ENCODE peak calls at places on chromosome 13, in seven cellular contexts. L is suprapubic skin, M is astrocyte of the spinal cord, Y is left lung, C is ascending aorta, D is body of pancreas, W is psoas muscle. Q is an unnamed sample.

GRCh38 chr13:94342436-94343242 is 136.8 kb downstream of the DCT start:
- DNase-seq in C (no peak), M (no peak), L (no peak), Y (no peak), W (no peak), D (no peak), Q (no peak)

GRCh38 chr13:76991432-76991795 is 467 bp upstream of the CLN5 start:
- DNase-seq in W (peak), Y (peak), C (peak), L (peak), D (peak), M (no peak), Q (peak)

GRCh38 chr13:109626386-109627171 is 159.8 kb downstream of the IRS2 start:
- DNase-seq in L (no peak), D (no peak), M (no peak), W (no peak), Y (no peak), C (no peak), Q (no peak)

GRCh38 chr13:88376762-88377388 is 705.7 kb downstream of the SLITRK5 start:
- DNase-seq in W (no peak), C (no peak), M (no peak), D (no peak), Y (no peak), L (no peak), Q (peak)

GRCh38 chr13:51817717-51818116 is 13.8 kb upstream of the DHRS12 start:
- DNase-seq in C (no peak), W (no peak), D (no peak), L (no peak), Y (no peak), M (no peak), Q (no peak)

GRCh38 chr13:109243311-109243951 is 543.0 kb downstream of the IRS2 start:
- DNase-seq in M (peak), C (no peak), W (no peak), D (no peak), L (no peak), Y (no peak), Q (peak)

GRCh38 chr13:49733181-49733951 is 42.1 kb upstream of the EBPL start:
- DNase-seq in C (no peak), L (no peak), D (peak), W (no peak), Y (peak), M (no peak), Q (peak)

GRCh38 chr13:50080158-50080855 is 65.1 kb downstream of the KCNRG start:
- DNase-seq in Y (no peak), M (peak), D (peak), W (no peak), C (no peak), L (no peak), Q (peak)

GRCh38 chr13:102907016-102907756 is 61.4 kb downstream of the ERCC5 start:
- DNase-seq in M (no peak), W (no peak), Y (no peak), C (no peak), L (no peak), D (no peak), Q (no peak)

GRCh38 chr13:87129602-87130300 is 541.4 kb upstream of the SLITRK5 start:
- DNase-seq in D (no peak), L (no peak), M (peak), W (no peak), C (no peak), Y (no peak), Q (peak)

GRCh38 chr13:51797664-51798488 is 6.1 kb downstream of the DHRS12 start:
- DNase-seq in D (peak), C (no peak), L (peak), M (peak), Y (no peak), W (no peak), Q (peak)

GRCh38 chr13:51879133-51879532 is 17.4 kb downstream of the CCDC70 start:
- DNase-seq in C (no peak), Y (no peak), W (no peak), L (no peak), D (no peak), M (no peak), Q (no peak)

GRCh38 chr13:84567848-84568247 is 685.6 kb upstream of the SLITRK1 start:
- DNase-seq in M (no peak), D (no peak), L (no peak), C (no peak), W (no peak), Y (no peak), Q (no peak)

GRCh38 chr13:44393391-44393790 is 19.8 kb downstream of the SERP2 start:
- DNase-seq in C (no peak), M (peak), D (peak), L (peak), Y (no peak), W (no peak), Q (no peak)

GRCh38 chr13:41652735-41653361 is 195.5 kb downstream of the RGCC start:
- DNase-seq in C (no peak), D (peak), L (no peak), W (no peak), Y (no peak), M (peak), Q (peak)

GRCh38 chr13:87674143-87674772 is 3.1 kb downstream of the SLITRK5 start:
- DNase-seq in M (peak), C (no peak), D (no peak), L (no peak), W (no peak), Y (no peak), Q (no peak)

GRCh38 chr13:44350775-44351504 is 22.7 kb upstream of the SERP2 start:
- DNase-seq in L (no peak), W (no peak), C (no peak), Y (no peak), M (no peak), D (no peak), Q (peak)

GRCh38 chr13:94610475-94610874 is 8.8 kb downstream of the GPR180 start:
- DNase-seq in W (no peak), M (no peak), L (no peak), C (no peak), D (no peak), Y (no peak), Q (no peak)

GRCh38 chr13:82358284-82358683 is 1524.0 kb downstream of the SLITRK1 start:
- DNase-seq in Y (no peak), W (no peak), C (no peak), L (no peak), D (no peak), M (no peak), Q (peak)

GRCh38 chr13:42110410-42111155 is 62.1 kb downstream of the DGKH start:
- DNase-seq in Y (no peak), W (no peak), M (peak), C (no peak), L (no peak), D (no peak), Q (peak)

GRCh38 chr13:80116107-80116506 is 224.8 kb downstream of the SPRY2 start:
- DNase-seq in L (no peak), Y (no peak), D (no peak), C (no peak), W (no peak), M (peak), Q (peak)

GRCh38 chr13:91609353-91609752 is 210.9 kb downstream of the GPC5 start:
- DNase-seq in D (no peak), C (no peak), Y (no peak), M (peak), L (no peak), W (no peak), Q (no peak)

GRCh38 chr13:109479991-109480696 is 306.2 kb downstream of the IRS2 start:
- DNase-seq in D (no peak), Y (no peak), W (no peak), M (no peak), L (no peak), C (no peak), Q (peak)

GRCh38 chr13:36528105-36528504 is 95.8 kb downstream of the CCNA1 start:
- DNase-seq in Y (no peak), W (no peak), M (no peak), L (no peak), D (no peak), C (no peak), Q (no peak)

GRCh38 chr13:90701264-90701663 is 646.2 kb upstream of the MIR17HG start:
- DNase-seq in W (no peak), D (no peak), Y (no peak), M (no peak), L (no peak), C (no peak), Q (no peak)

GRCh38 chr13:30019648-30020626 is 169.5 kb upstream of the UBL3 start:
- DNase-seq in L (no peak), D (no peak), Y (no peak), W (no peak), C (no peak), M (no peak), Q (no peak)

GRCh38 chr13:112825071-112825470 is 135.2 kb downstream of the ATP11A start:
- DNase-seq in L (no peak), Y (no peak), D (no peak), M (no peak), W (no peak), C (no peak), Q (no peak)

GRCh38 chr13:83905641-83906040 is 23.4 kb upstream of the SLITRK1 start:
- DNase-seq in W (no peak), L (no peak), C (no peak), D (no peak), Y (no peak), M (no peak), Q (no peak)

GRCh38 chr13:77184455-77184854 is 142.4 kb downstream of the MYCBP2 start:
- DNase-seq in D (no peak), M (no peak), W (no peak), Y (no peak), C (no peak), L (no peak), Q (peak)

GRCh38 chr13:92804926-92805325 is 421.7 kb upstream of the GPC6 start:
- DNase-seq in D (no peak), W (no peak), C (no peak), Y (no peak), M (no peak), L (no peak), Q (no peak)

GRCh38 chr13:92807343-92807742 is 419.3 kb upstream of the GPC6 start:
- DNase-seq in C (no peak), D (no peak), Y (no peak), M (peak), W (no peak), L (no peak), Q (no peak)

GRCh38 chr13:92808007-92808406 is 418.6 kb upstream of the GPC6 start:
- DNase-seq in M (no peak), C (no peak), W (no peak), L (no peak), Y (no peak), D (no peak), Q (no peak)

GRCh38 chr13:92805766-92806165 is 420.8 kb upstream of the GPC6 start:
- DNase-seq in W (no peak), C (no peak), Y (no peak), L (no peak), D (no peak), M (no peak), Q (no peak)

GRCh38 chr13:92806215-92806614 is 420.4 kb upstream of the GPC6 start:
- DNase-seq in D (peak), L (no peak), M (peak), Y (no peak), W (no peak), C (no peak), Q (peak)
- H3K4me3 ChIP-seq in D (no peak), L (peak), M (no peak), Y (peak), W (peak), C (peak), Q (peak)

DNA sequence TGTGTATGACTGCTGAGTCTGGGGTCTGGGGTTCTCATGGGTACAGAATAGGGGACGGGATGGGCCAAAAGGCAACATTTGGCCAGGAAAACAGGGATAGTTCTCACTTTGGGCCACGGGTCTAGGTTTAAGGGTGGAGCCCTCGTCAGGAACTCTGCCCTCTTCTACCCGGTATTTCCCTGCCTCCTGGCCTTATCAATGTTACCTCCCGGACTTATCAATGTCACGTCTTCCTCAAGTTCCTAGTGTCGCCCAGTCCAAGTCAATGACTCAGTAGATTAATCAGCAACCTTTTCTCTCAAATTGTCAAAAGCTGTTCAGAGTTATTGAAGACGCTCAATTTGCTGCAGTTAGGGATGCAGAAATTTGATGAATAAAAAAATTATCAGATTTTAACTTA is 234.8 kb downstream of the B3GLCT start:
- DNase-seq in W (no peak), L (no peak), D (no peak), Y (no peak), M (no peak), C (no peak), Q (no peak)
- TF ChIP-seq CTCF in W (no peak), L (no peak), D (no peak), Y (no peak), M (no peak), C (no peak), Q (no peak)

DNA sequence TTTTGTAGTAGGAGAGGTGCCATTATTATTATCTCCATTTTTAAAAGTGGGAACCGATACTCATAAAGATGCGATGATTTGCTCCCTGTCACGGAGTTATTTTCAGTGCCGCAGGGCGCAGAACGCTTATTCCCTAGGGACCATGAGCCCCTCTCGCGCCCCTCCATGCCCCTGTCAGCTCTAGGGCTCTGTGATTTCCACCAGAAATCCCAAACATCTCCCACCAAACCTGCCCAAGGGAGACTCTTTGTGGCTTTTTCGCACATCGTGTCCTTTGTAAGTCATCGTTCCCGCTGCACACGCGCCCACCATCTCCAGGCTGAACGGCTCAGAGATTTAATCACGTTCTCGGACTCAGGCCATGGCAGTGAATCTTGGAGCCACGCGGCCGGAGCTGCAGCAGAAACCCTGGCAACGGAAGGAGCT is 105.1 kb downstream of the DNAJC15 start:
- DNase-seq in M (no peak), W (peak), Y (no peak), D (no peak), L (no peak), C (no peak), Q (no peak)
- H3K4me3 ChIP-seq in M (no peak), W (peak), Y (no peak), D (no peak), L (no peak), C (no peak), Q (no peak)

DNA sequence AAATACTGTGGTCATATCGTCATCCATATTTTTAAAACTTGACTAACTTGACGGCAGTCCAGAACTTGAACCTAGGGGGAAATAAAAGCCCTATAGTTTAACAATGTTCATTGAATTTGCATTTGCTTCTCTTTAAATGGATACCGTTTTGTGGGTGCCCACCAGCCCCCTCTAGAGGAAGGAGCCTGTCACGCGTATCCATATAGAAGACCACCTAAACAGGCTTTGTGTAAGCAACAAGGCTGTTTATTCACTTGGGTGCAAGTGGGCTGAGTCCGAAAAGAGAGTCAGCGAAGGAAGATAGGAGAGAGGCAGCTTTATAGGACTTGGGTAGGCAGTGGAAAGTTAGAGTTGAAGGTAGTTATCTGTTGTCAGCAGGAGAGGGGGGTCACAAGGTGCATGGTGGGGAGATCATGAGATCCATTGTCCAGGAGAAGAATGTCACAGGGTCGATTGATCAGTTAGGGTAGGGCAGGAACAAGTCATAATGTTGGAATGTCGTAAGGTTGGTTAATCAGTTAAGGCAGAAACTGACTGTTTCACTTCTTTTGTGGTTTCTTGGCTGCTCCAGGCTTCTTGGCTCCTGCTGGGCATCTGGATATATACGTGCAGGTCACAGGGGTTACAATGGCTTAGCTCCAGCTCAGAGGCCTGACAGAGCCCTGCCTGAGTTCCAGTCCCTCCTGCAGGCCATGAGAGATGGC is 42.5 kb upstream of the ANKRD10 start:
- DNase-seq in Y (no peak), C (no peak), W (no peak), M (peak), L (no peak), D (no peak), Q (no peak)
- TF ChIP-seq CTCF in Y (no peak), C (no peak), W (no peak), M (peak), L (no peak), D (no peak), Q (peak)

DNA sequence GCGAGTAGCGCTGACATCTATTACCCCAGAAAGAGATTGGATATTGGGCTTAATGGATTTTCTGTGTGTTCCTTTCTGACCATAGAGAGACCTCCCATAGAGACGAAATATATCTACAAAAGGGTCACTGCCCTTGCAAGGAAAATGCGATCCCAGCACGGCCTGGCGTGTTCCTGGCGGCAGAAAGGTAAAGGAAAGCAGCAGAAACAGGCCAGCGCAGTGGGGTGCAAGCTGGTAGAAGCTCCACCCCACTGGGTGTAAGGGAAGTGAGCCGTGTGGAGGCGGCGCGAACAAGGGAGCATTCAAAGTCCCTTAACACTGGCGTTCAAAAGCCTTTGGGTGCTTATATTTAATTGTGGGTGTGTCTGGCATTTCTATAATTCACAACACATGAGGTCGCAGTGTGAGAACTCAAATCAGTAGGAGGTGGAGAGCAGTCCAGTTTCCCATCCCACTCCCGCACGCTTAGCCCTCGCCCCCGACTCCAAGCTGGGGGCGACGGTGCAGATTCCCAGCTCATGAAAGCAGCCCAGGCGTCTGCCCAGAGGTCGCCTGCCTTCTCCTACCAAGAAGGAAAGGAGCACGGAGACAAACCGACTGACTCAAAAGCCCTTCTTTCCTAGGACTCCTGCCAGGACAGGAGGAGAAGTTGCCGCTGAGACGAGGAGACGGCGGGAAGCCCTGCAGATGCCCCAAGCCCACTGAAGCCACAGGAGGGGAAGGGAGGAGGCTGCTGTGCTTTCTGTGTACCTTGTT is 478.4 kb downstream of the FOXO1 start:
- DNase-seq in M (peak), C (no peak), D (no peak), W (no peak), Y (no peak), L (no peak), Q (no peak)
- H3K4me3 ChIP-seq in M (no peak), C (no peak), D (no peak), W (no peak), Y (no peak), L (no peak), Q (no peak)

GRCh38 chr13:72970301-72970880 is 88.4 kb upstream of the KLF5 start:
- DNase-seq in C (no peak), D (no peak), W (no peak), L (no peak), Y (no peak), M (no peak), Q (peak)
- TF ChIP-seq CTCF in C (no peak), D (no peak), W (no peak), L (no peak), Y (no peak), M (no peak), Q (no peak)

GRCh38 chr13:114145256-114145655 is 12.8 kb upstream of the RASA3 start:
- DNase-seq in M (no peak), Y (no peak), D (no peak), L (peak), W (peak), C (no peak), Q (no peak)
- H3K4me3 ChIP-seq in M (no peak), Y (no peak), D (no peak), L (no peak), W (no peak), C (no peak), Q (no peak)

GRCh38 chr13:27283906-27284523 is 13.4 kb downstream of the RASL11A start:
- DNase-seq in Y (no peak), L (no peak), W (no peak), M (no peak), D (peak), C (no peak), Q (no peak)
- TF ChIP-seq CTCF in Y (no peak), L (no peak), W (peak), M (peak), D (peak), C (peak), Q (peak)

GRCh38 chr13:24230428-24231072 is 70.0 kb downstream of the SPATA13 start:
- DNase-seq in Y (no peak), W (no peak), M (no peak), D (no peak), L (no peak), C (no peak), Q (no peak)

GRCh38 chr13:24234200-24234915 is 73.8 kb downstream of the SPATA13 start:
- DNase-seq in W (no peak), Y (no peak), D (no peak), C (no peak), M (no peak), L (no peak), Q (no peak)

GRCh38 chr13:24232474-24232873 is 72.0 kb downstream of the SPATA13 start:
- DNase-seq in Y (no peak), C (no peak), M (no peak), W (no peak), D (no peak), L (no peak), Q (no peak)

GRCh38 chr13:24232037-24232436 is 71.5 kb downstream of the SPATA13 start:
- DNase-seq in L (no peak), M (no peak), W (no peak), D (no peak), Y (no peak), C (no peak), Q (no peak)

DNA sequence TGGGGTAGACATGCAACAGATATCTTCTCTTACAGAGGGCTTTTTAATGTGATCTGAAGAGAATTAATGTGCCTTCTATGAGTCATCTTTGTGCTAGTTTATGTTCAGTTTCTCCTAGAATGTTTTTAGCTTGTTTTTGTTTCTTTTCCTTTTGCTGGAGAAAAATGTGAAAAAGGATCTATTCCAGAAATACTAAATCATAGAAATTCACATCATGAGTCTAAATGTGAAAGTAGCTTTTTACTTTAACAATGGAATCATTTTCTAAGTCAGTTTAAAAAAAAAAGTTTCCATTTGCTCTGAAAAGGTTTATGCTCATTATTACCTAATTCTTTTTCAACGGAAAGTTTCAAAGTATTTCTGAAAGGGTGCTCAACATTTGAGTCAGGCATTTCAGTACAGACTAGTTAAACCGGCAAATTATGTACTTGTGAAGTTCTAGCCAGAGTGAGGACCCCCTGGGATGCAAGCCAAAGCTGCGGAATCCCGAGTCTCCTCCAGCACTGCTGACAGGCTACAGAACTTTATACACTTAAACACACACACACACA is 72.9 kb downstream of the SPATA13 start:
- DNase-seq in Y (no peak), W (no peak), D (no peak), M (peak), L (no peak), C (no peak), Q (no peak)
- H3K4me3 ChIP-seq in Y (no peak), W (no peak), D (no peak), M (peak), L (no peak), C (no peak), Q (no peak)